ENCODE peak calls at places on chromosome 2, in seven cellular contexts. A is GM13977, V is LoVo, Y is M059J, T is H1, K is dermis blood vessel endothelial cell, C is astrocyte of the spinal cord. F is an unnamed sample.

GRCh38 chr2:44768438-44769236 is 172.9 kb upstream of the SIX3 start:
- DNase-seq in C (no peak), T (peak; percentile 77), K (peak; percentile 20), Y (no peak), A (no peak), V (no peak), F (no peak)

GRCh38 chr2:222318712-222319575 is 20.1 kb upstream of the PAX3 start:
- DNase-seq in T (peak; percentile 69), A (peak; percentile 77), K (peak; percentile 57), Y (peak; percentile 39), V (peak; percentile 73), C (no peak), F (peak; percentile 49)

GRCh38 chr2:8862230-8862629 is 24.8 kb upstream of the KIDINS220 start:
- DNase-seq in Y (no peak), A (no peak), T (no peak), K (no peak), V (no peak), C (no peak), F (no peak)

GRCh38 chr2:108395155-108395554 is 17.4 kb downstream of the SULT1C4 start:
- DNase-seq in A (no peak), K (no peak), Y (no peak), C (no peak), V (no peak), T (no peak), F (no peak)

GRCh38 chr2:233440714-233441113 is 86.4 kb downstream of the DGKD start:
- DNase-seq in Y (no peak), T (no peak), V (no peak), C (no peak), K (no peak), A (no peak), F (no peak)

GRCh38 chr2:66443183-66443976 is 8.5 kb downstream of the MEIS1 start:
- DNase-seq in T (peak; percentile 51), V (no peak), Y (no peak), K (no peak), A (no peak), C (peak; percentile 74), F (no peak)

GRCh38 chr2:55992465-55992864 is 68.9 kb upstream of the EFEMP1 start:
- DNase-seq in Y (peak; percentile 99), K (peak; percentile 99), V (peak; percentile 51), T (no peak), C (peak; percentile 98), A (no peak), F (peak; percentile 97)

GRCh38 chr2:46831037-46831868 is 84.4 kb downstream of the MCFD2 start:
- DNase-seq in K (no peak), Y (peak; percentile 81), T (no peak), V (no peak), A (no peak), C (peak; percentile 26), F (peak; percentile 73)

GRCh38 chr2:173741715-173742114 is 223.5 kb downstream of the SP3 start:
- DNase-seq in A (no peak), V (peak; percentile 52), C (no peak), Y (peak; percentile 47), K (no peak), T (no peak), F (no peak)

GRCh38 chr2:54720563-54720962 is 2.9 kb upstream of the EML6 start:
- DNase-seq in A (no peak), Y (peak; percentile 12), K (peak; percentile 10), C (no peak), V (no peak), T (no peak), F (no peak)

GRCh38 chr2:230582851-230583283 is 129.8 kb upstream of the CAB39 start:
- DNase-seq in C (peak; percentile 64), A (peak; percentile 66), Y (peak; percentile 52), T (no peak), V (no peak), K (peak; percentile 14), F (no peak)

GRCh38 chr2:61853086-61853847 is 593 bp downstream of the FAM161A start:
- DNase-seq in T (no peak), V (peak; percentile 62), A (peak; percentile 70), Y (peak; percentile 58), C (no peak), K (peak; percentile 67), F (no peak)

GRCh38 chr2:166468124-166469024 is 25.7 kb downstream of the SCN7A start:
- DNase-seq in V (no peak), A (no peak), K (no peak), C (no peak), T (no peak), Y (no peak), F (peak; percentile 4)

GRCh38 chr2:8441371-8441770 is 240.5 kb upstream of the ID2 start:
- DNase-seq in A (no peak), Y (no peak), C (no peak), T (no peak), V (no peak), K (no peak), F (no peak)